ENCODE peak calls at places on chromosomes 6 and 20, in nine cellular contexts. R is cardiac fibroblast, W is NCI-H1105, L is stromal cell of bone marrow, V is AG04450, P is NCI-H748 treated with DMSO at 0.1 percent for 48 hours, E is heart left ventricle, C is substantia nigra, N is neuronal stem cell. D is an unnamed sample.

GRCh38 chr20:49054032-49054643 is 8.0 kb downstream of the CSE1L start:
- DNase-seq in N (no peak), L (no peak), P (no peak), E (no peak), V (no peak), C (no peak), R (no peak), W (no peak), D (no peak)

GRCh38 chr6:13147396-13148181 is 180.7 kb downstream of the TBC1D7 start:
- DNase-seq in P (no peak), R (no peak), L (no peak), N (no peak), C (no peak), W (no peak), E (no peak), V (no peak), D (no peak)

GRCh38 chr6:127608554-127609270 is 31.7 kb downstream of the C6orf58 start:
- DNase-seq in W (no peak), R (no peak), V (no peak), L (no peak), C (no peak), N (no peak), P (no peak), E (no peak), D (no peak)

GRCh38 chr6:40165036-40165709 is 230.9 kb upstream of the MOCS1 start:
- DNase-seq in C (no peak), V (no peak), E (no peak), N (no peak), R (no peak), P (no peak), W (no peak), L (no peak), D (no peak)

GRCh38 chr6:139250296-139251274 is 41.2 kb downstream of the TXLNB start:
- DNase-seq in V (no peak), E (peak), R (peak), P (peak), C (no peak), L (peak), N (peak), W (peak), D (peak)

GRCh38 chr6:10403385-10404106 is 11.3 kb downstream of the TFAP2A start:
- DNase-seq in C (no peak), L (no peak), E (no peak), W (no peak), R (peak), P (no peak), V (peak), N (no peak), D (peak)

GRCh38 chr6:157128235-157128761 is 195.0 kb downstream of the TMEM242 start:
- DNase-seq in C (no peak), W (no peak), P (no peak), L (no peak), E (no peak), V (no peak), R (no peak), N (no peak), D (no peak)

GRCh38 chr20:56202493-56203077 is 45.9 kb upstream of the MC3R start:
- DNase-seq in V (no peak), R (peak), C (no peak), E (no peak), P (no peak), L (no peak), N (no peak), W (no peak), D (no peak)

GRCh38 chr6:4613381-4613780 is 162.8 kb upstream of the CDYL start:
- DNase-seq in N (no peak), V (no peak), E (no peak), C (no peak), R (no peak), W (no peak), P (no peak), L (no peak), D (no peak)

GRCh38 chr20:51074062-51074461 is 51.2 kb upstream of the KCNG1 start:
- DNase-seq in P (no peak), C (no peak), V (no peak), R (no peak), N (no peak), E (no peak), L (no peak), W (no peak), D (no peak)

GRCh38 chr6:45619994-45620471 is 242.3 kb upstream of the SUPT3H start:
- DNase-seq in E (no peak), L (no peak), C (no peak), W (no peak), P (no peak), N (no peak), R (peak), V (no peak), D (peak)

D was measured in IMR-90.